ENCODE peak calls at places on chromosomes 2 and 18, in eight cellular contexts. Z, L, P, J, C, N, I and D are unnamed samples.

GRCh38 chr2:241454837-241455485 is 53.4 kb downstream of the STK25 start:
- DNase-seq in Z (no peak), L (no peak), P (no peak), J (no peak), C (no peak), N (no peak), I (no peak), D (peak)

GRCh38 chr2:144944506-144945230 is 424.7 kb upstream of the ZEB2 start:
- DNase-seq in Z (no peak), L (no peak), P (no peak), J (no peak), C (no peak), N (no peak), I (no peak), D (no peak)

GRCh38 chr2:25076749-25077148 is 34.9 kb downstream of the EFR3B start:
- DNase-seq in Z (no peak), L (no peak), P (no peak), J (no peak), C (no peak), N (no peak), I (no peak), D (no peak)

GRCh38 chr2:222672068-222672401 is 577 bp downstream of the MOGAT1 start:
- DNase-seq in Z (no peak), L (no peak), P (no peak), J (no peak), C (no peak), N (no peak), I (no peak), D (no peak)

GRCh38 chr2:233857511-233858118 is 3.3 kb upstream of the HJURP start:
- DNase-seq in Z (peak), L (no peak), P (peak), J (peak), C (peak), N (peak), I (no peak), D (peak)

GRCh38 chr2:62266433-62267038 is 70.6 kb downstream of the B3GNT2 start:
- DNase-seq in Z (no peak), L (no peak), P (peak), J (no peak), C (no peak), N (no peak), I (no peak), D (no peak)

GRCh38 chr2:42424033-42424432 is 63.0 kb upstream of the COX7A2L start:
- DNase-seq in Z (no peak), L (no peak), P (no peak), J (no peak), C (no peak), N (no peak), I (no peak), D (no peak)

GRCh38 chr2:23475473-23475872 is 90.5 kb downstream of the KLHL29 start:
- DNase-seq in Z (no peak), L (no peak), P (no peak), J (no peak), C (no peak), N (no peak), I (no peak), D (no peak)

GRCh38 chr2:182372661-182373060 is 54.2 kb downstream of the PDE1A start:
- DNase-seq in Z (no peak), L (no peak), P (peak), J (no peak), C (peak), N (peak), I (no peak), D (no peak)

GRCh38 chr18:8056723-8057122 is 489.6 kb downstream of the PTPRM start:
- DNase-seq in Z (no peak), L (no peak), P (no peak), J (no peak), C (no peak), N (no peak), I (no peak), D (no peak)

GRCh38 chr2:105950521-105951389 is 206.0 kb downstream of the NCK2 start:
- DNase-seq in Z (no peak), L (no peak), P (no peak), J (no peak), C (peak), N (no peak), I (no peak), D (no peak)

GRCh38 chr2:239564587-239564986 is 163.8 kb upstream of the HDAC4 start:
- DNase-seq in Z (no peak), L (peak), P (no peak), J (no peak), C (no peak), N (no peak), I (peak), D (no peak)

GRCh38 chr2:124836415-124836814 is 811.3 kb downstream of the CNTNAP5 start:
- DNase-seq in Z (no peak), L (no peak), P (no peak), J (no peak), C (no peak), N (no peak), I (no peak), D (no peak)

GRCh38 chr18:46262856-46263255 is 158.7 kb downstream of the HAUS1 start:
- DNase-seq in Z (no peak), L (no peak), P (no peak), J (no peak), C (no peak), N (no peak), I (no peak), D (no peak)

GRCh38 chr2:237556773-237557632 is 9.4 kb upstream of the PRLH start:
- DNase-seq in Z (no peak), L (no peak), P (no peak), J (no peak), C (no peak), N (no peak), I (no peak), D (no peak)

GRCh38 chr2:225429718-225430117 is 30.2 kb downstream of the NYAP2 start:
- DNase-seq in Z (no peak), L (no peak), P (no peak), J (peak), C (no peak), N (no peak), I (no peak), D (no peak)

GRCh38 chr2:216320852-216321251 is 51.4 kb downstream of the MARCHF4 start:
- DNase-seq in Z (no peak), L (no peak), P (no peak), J (no peak), C (no peak), N (no peak), I (no peak), D (no peak)

GRCh38 chr2:42937171-42937875 is 144.9 kb upstream of the HAAO start:
- DNase-seq in Z (no peak), L (peak), P (no peak), J (no peak), C (no peak), N (no peak), I (no peak), D (no peak)

DNA sequence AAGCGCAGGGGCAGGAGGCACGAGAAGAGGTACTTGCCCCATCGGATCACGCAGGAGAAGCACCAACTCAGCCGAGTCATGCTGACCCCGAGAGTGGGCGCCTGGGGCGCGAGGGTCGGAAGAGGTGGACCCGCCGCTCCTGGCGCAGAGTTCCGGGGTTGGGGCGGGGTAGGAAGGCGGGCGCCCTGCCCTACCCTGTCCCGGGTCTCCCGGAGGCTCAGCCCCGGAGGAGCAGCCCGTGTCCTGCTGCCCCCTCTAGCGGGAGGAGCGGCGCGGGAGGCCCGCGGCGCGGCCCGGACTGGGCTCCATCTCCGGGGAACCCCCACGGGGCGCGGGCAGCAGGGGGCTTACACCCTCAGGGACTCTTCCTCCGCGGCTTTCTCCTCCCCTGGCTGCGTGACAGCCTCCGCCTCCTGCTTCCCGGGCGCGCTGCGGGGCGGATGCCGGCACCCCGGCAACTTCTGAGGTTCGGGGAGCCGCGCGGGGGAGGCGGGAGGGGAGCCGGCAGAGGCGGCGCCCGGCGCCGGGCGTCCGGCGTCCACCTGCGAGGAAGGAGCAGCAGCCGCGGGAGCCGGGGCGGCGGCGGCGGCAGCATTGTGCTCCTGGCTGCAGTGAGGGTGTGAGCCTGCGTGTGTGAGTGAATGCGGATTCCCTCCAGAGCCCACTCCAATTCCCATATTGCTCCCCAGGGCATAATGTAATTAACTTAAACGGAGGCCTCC is 7.5 kb upstream of the TNS1 start:
- DNase-seq in Z (peak), L (no peak), P (peak), J (peak), C (peak), N (peak), I (no peak), D (no peak)
- TF ChIP-seq POLR2A in Z (no peak), L (no peak), P (no peak), J (no peak), C (no peak), N (no peak), I (no peak), D (no peak)

GRCh38 chr2:37617119-37617892 is 54.1 kb downstream of the CDC42EP3 start:
- DNase-seq in Z (no peak), L (no peak), P (no peak), J (no peak), C (no peak), N (no peak), I (no peak), D (no peak)
- TF ChIP-seq POLR2A in Z (no peak), L (no peak), P (no peak), J (no peak), C (no peak), N (no peak), I (no peak), D (no peak)

DNA sequence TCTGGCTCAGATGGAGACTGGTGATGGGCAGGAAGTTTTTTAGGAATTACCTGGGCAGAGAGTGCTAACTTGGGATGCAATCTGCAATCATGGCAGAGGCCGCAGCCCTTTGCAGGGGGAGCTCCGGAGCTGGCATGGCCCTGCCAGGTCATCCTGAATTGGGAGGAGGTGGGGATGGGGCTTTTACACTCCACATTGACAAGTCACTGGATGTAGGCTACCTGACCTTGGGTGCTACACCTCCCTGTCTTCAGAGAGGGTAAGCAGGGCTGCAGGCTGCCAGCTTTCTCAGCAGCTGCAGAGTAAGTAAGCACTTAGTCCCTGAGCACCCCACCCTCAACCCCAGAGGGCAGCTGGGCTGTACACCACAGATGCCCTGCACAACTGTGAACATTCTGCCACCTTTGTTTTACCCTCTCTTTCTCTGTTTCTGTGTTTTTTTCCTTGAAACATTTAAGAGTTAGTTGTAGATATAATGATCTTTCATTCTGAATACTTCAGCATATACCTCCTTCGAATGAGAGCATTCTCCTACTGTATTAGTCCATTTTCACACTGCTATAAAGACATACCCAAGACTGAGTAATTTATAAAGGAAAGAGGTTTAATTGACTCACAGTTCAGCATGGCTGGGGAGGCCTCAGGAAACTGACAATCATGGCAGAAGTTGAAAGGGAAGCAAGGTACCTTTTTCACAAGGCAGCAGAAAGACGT is 6.8 kb upstream of the HS1BP3 start:
- DNase-seq in Z (no peak), L (peak), P (no peak), J (no peak), C (no peak), N (no peak), I (peak), D (no peak)
- TF ChIP-seq POLR2A in Z (no peak), L (no peak), P (no peak), J (no peak), C (no peak), N (no peak), I (no peak), D (no peak)

GRCh38 chr18:49813071-49813320 is 337 bp downstream of the ACAA2 start:
- DNase-seq in Z (peak), L (peak), P (no peak), J (peak), C (peak), N (peak), I (no peak), D (peak)

GRCh38 chr18:49812321-49813070 is 837 bp downstream of the ACAA2 start:
- DNase-seq in Z (no peak), L (no peak), P (no peak), J (no peak), C (peak), N (no peak), I (no peak), D (no peak)

GRCh38 chr18:49811151-49811938 is 2.0 kb downstream of the ACAA2 start:
- DNase-seq in Z (no peak), L (no peak), P (no peak), J (no peak), C (no peak), N (no peak), I (no peak), D (peak)

GRCh38 chr18:49814147-49814499 is 790 bp upstream of the ACAA2 start:
- DNase-seq in Z (peak), L (peak), P (peak), J (no peak), C (peak), N (peak), I (peak), D (peak)

DNA sequence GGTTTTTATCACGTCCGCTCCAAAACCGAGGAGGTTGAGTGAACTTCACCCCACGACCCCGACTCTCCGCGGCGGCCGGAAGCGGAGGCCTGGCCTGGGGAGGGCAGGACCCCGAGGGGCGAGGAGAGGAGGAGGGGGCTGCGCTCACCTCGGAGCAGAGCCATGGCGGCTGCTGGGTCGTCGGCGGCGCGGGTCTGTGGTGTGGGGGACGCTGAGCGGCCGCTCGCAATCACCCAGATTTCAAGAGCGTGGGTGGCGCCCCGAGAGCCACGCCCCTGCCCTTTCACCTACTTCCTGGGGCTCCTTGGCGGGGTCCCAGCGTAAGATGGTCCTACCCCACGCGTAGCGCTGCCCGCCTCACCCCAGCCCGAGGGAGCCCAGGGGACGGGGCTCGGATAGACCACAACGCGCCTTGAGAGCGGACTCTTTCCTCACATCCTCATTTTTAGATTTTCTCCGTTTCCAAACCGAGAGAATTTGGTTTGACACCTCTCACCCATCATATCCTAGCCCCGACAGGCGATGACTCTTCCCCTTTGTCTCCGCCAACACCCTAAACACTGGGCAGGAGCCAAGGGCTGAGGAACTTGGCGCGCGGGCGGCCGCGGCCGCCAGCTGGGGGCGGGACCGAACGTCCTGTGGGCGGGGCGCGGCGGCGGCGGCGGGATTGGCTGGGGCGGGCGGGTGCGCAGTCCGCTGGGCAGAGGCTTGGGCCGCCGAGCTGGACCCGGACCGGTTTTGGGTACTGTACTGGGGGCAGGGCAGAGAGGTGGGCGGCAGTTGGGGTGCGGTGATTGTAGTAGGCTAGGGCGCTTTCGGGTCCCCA is at the start of gene ACAA2:
- DNase-seq in Z (peak), L (peak), P (peak), J (peak), C (peak), N (peak), I (peak), D (peak)
- TF ChIP-seq POLR2A in Z (peak), L (no peak), P (peak), J (no peak), C (peak), N (peak), I (no peak), D (peak)

DNA sequence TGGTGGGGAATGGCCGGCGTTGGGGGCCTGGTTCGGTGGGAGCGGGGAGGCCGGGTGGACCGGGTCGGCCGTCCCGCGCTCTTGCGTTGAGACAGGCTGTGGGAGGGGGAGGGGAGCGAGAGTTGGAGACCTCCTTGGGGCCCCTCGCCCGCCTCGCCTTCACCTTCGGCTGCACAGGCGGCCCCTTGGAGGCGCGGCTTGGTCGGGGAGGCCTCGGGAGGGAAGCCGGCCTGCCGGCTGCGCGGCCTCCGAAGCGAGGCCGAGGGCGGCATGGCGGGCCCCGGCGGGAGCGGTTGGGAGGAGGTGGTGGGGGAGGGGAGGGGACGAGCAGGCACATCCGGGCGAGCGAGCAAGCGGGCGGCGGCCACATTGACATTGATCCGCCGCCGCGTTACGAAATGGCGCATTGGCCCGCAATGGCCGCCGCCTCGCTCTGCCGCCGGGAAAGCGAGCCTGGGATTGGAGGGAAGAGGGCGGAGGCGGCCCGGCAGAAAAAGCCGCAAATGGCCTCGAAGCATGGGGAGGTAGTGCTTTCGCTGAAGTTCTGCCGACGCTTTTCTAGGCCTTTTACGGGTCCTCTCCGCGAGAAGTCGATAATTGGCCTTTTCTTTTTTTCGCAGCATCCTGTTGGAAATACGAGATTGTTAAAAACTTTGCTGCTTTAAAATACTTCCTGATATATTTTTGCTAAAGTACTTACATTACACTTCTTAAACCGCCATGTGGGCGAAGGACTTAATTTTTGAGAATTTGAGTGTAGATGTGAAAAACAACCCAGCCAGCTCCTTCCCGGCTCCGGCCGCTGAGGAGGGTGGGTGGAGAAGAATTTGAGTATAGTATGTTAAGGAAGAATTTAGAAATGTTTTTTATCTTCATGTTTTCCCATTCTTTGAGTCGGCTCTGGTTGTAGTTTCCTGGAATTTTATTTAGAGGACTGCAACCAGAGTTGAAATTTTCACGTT is 582 bp downstream of the HNRNPA3 start:
- DNase-seq in Z (peak), L (peak), P (peak), J (peak), C (peak), N (peak), I (peak), D (peak)
- TF ChIP-seq POLR2A in Z (no peak), L (no peak), P (peak), J (no peak), C (peak), N (no peak), I (no peak), D (no peak)